ENCODE peak calls at places on chromosomes 16 and 17, in nine cellular contexts. F is heart left ventricle; K is colonic mucosa; A is A549; O is brain microvascular endothelial cell; T is left ventricle myocardium inferior; Q is tibial nerve; R is tibial artery; Y is CD4-positive, CD25-positive, alpha-beta regulatory T cell. M is an unnamed sample.

GRCh38 chr16:84774810-84775209 is 45.0 kb upstream of the CRISPLD2 start:
- DNase-seq in Y (no peak), Q (peak), R (no peak), F (no peak), T (no peak), K (no peak), A (no peak), O (peak), M (peak)

GRCh38 chr17:31390748-31391495 is 553 bp upstream of the RAB11FIP4 start:
- DNase-seq in T (no peak), R (peak), F (peak), Y (no peak), K (no peak), A (no peak), Q (no peak), O (no peak), M (peak)

GRCh38 chr16:69127966-69128510 is 4.3 kb downstream of the CHTF8 start:
- DNase-seq in Q (no peak), K (no peak), A (no peak), Y (no peak), T (no peak), O (no peak), R (no peak), F (peak), M (no peak)

GRCh38 chr17:77857613-77858012 is 100.9 kb upstream of the TNRC6C start:
- DNase-seq in Q (no peak), K (no peak), A (no peak), Y (no peak), O (no peak), F (no peak), T (no peak), R (no peak), M (peak)

GRCh38 chr17:47179141-47179540 is 10.0 kb downstream of the CDC27 start:
- DNase-seq in O (no peak), K (no peak), Q (no peak), F (no peak), Y (no peak), A (no peak), T (no peak), R (no peak), M (no peak)

GRCh38 chr17:83199500-83200201 is 120.2 kb downstream of the METRNL start:
- DNase-seq in K (no peak), O (peak), A (no peak), R (peak), Y (peak), Q (peak), T (peak), F (peak), M (no peak)

GRCh38 chr16:27321013-27321960 is 7.5 kb downstream of the IL4R start:
- DNase-seq in Y (no peak), F (no peak), R (no peak), A (no peak), Q (no peak), K (no peak), O (no peak), T (no peak), M (no peak)

GRCh38 chr17:64218066-64218465 is 45.0 kb downstream of the TEX2 start:
- DNase-seq in R (no peak), Q (no peak), O (no peak), Y (peak), K (no peak), F (no peak), T (no peak), A (no peak), M (no peak)

GRCh38 chr17:51083976-51084375 is 36.7 kb downstream of the SPAG9 start:
- DNase-seq in F (no peak), R (no peak), O (no peak), Y (no peak), A (no peak), K (no peak), T (no peak), Q (no peak), M (no peak)

GRCh38 chr17:35726609-35727460 is 4.6 kb upstream of the RASL10B start:
- DNase-seq in Q (peak), K (peak), F (peak), A (no peak), O (peak), R (no peak), T (peak), Y (no peak), M (peak)

GRCh38 chr17:36741019-36741902 is 139.9 kb downstream of the MRM1 start:
- DNase-seq in F (no peak), Q (no peak), O (no peak), R (no peak), K (no peak), A (no peak), Y (no peak), T (no peak), M (no peak)

GRCh38 chr16:3020247-3020603 is at the start of gene TNFRSF12A:
- DNase-seq in F (peak), Y (peak), K (peak), R (peak), Q (peak), T (peak), O (peak), A (peak), M (peak)

GRCh38 chr16:2499890-2500633 is 13.7 kb upstream of the ATP6V0C start:
- DNase-seq in R (no peak), O (no peak), T (no peak), Q (no peak), A (no peak), F (no peak), Y (no peak), K (no peak), M (no peak)

GRCh38 chr16:50265260-50265659 is 1.1 kb upstream of the ADCY7 start:
- DNase-seq in K (peak), Q (no peak), F (no peak), A (peak), Y (peak), O (no peak), R (peak), T (no peak), M (no peak)

GRCh38 chr17:44315760-44316731 is 7.6 kb downstream of the RUNDC3A start:
- DNase-seq in A (no peak), F (no peak), O (no peak), T (no peak), R (no peak), Y (no peak), K (no peak), Q (no peak), M (no peak)

GRCh38 chr17:29732613-29733012 is 109.9 kb upstream of the CORO6 start:
- DNase-seq in F (no peak), A (peak), R (no peak), O (peak), Y (no peak), T (no peak), Q (no peak), K (no peak), M (no peak)

GRCh38 chr16:85567101-85567866 is 45.8 kb upstream of the GSE1 start:
- DNase-seq in F (no peak), R (no peak), A (no peak), K (peak), Q (no peak), T (no peak), O (no peak), Y (no peak), M (no peak)

GRCh38 chr16:12901597-12902436 is at the start of gene SHISA9:
- DNase-seq in Q (no peak), A (no peak), K (no peak), Y (no peak), O (no peak), R (no peak), F (no peak), T (no peak), M (no peak)

GRCh38 chr16:11528053-11528452 is 58.7 kb downstream of the LITAF start:
- DNase-seq in T (no peak), F (no peak), K (no peak), Q (no peak), Y (no peak), R (no peak), A (no peak), O (no peak), M (no peak)

GRCh38 chr17:69702078-69702477 is 287.6 kb downstream of the MAP2K6 start:
- DNase-seq in Y (no peak), R (no peak), T (no peak), O (no peak), F (no peak), Q (no peak), A (no peak), K (no peak), M (no peak)

GRCh38 chr16:578870-579405 is 9.2 kb downstream of the PIGQ start:
- DNase-seq in A (peak), R (peak), K (peak), T (peak), F (peak), O (peak), Q (peak), Y (peak), M (peak)

GRCh38 chr16:11774065-11774626 is 22.9 kb downstream of the ZC3H7A start:
- DNase-seq in R (no peak), F (no peak), T (no peak), K (no peak), A (no peak), O (no peak), Y (no peak), Q (no peak), M (no peak)

GRCh38 chr17:59892251-59892848 is 393 bp downstream of the TUBD1 start:
- DNase-seq in Q (no peak), K (peak), R (peak), T (no peak), Y (no peak), F (no peak), A (peak), O (no peak), M (no peak)

GRCh38 chr16:61042736-61043135 is 993.5 kb downstream of the CDH8 start:
- DNase-seq in A (no peak), K (no peak), O (no peak), Q (no peak), Y (no peak), T (no peak), R (no peak), F (no peak), M (no peak)

GRCh38 chr17:17090642-17091103 is 48.4 kb downstream of the MPRIP start:
- DNase-seq in Q (peak), A (no peak), F (no peak), T (no peak), O (no peak), Y (no peak), R (no peak), K (peak), M (no peak)

GRCh38 chr17:48149174-48150106 is 41.9 kb downstream of the SNX11 start:
- DNase-seq in R (no peak), K (no peak), A (peak), O (no peak), T (no peak), Q (no peak), Y (no peak), F (no peak), M (peak)

GRCh38 chr16:50505714-50506542 is 42.3 kb upstream of the NKD1 start:
- DNase-seq in K (no peak), Y (no peak), R (no peak), T (no peak), A (peak), O (no peak), F (no peak), Q (no peak), M (no peak)

GRCh38 chr16:87387942-87388817 is 4.0 kb upstream of the MAP1LC3B start:
- DNase-seq in Y (peak), O (peak), F (peak), K (peak), Q (peak), T (peak), A (peak), R (peak), M (peak)

GRCh38 chr17:37676115-37676925 is 33.1 kb upstream of the DDX52 start:
- DNase-seq in K (peak), O (no peak), Q (no peak), T (no peak), F (no peak), R (no peak), A (no peak), Y (no peak), M (peak)

GRCh38 chr16:17348042-17348783 is 122.5 kb downstream of the XYLT1 start:
- DNase-seq in F (no peak), A (no peak), T (no peak), R (peak), K (no peak), Q (no peak), Y (no peak), O (no peak), M (no peak)
- H3K4me3 ChIP-seq in F (no peak), A (no peak), T (no peak), R (no peak), K (no peak), Q (no peak), Y (no peak), O (no peak), M (no peak)

DNA sequence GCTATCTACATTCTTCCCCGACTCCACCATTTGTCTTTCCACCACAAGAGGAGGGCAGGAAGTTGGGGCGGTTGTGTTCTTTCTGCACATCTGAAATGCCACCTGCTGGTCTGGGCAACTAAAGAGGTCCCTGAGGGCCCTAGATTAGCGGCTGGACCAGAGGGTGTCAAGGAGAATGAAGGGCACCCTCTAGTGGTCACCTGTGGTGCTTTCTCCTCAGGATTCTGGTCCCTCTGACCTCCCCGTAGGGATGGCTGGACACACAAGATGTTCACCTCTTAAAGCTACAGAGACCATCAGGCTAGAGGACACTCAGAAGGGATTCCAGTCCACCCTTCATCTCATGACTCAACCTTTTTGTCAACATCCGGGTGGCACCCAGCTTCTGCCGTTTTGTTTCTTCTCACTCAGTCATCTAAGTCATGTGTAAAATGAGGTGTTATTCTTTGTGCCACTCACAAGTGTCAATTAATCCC is 2.9 kb upstream of the SCIMP start:
- DNase-seq in A (peak), F (peak), Q (no peak), T (peak), O (peak), R (peak), K (peak), Y (no peak), M (peak)
- H3K27ac ChIP-seq in A (no peak), F (no peak), Q (no peak), T (no peak), O (no peak), R (no peak), K (no peak), Y (no peak), M (no peak)

GRCh38 chr16:58198739-58199411 is 969 bp upstream of the CSNK2A2 start:
- DNase-seq in O (no peak), Q (no peak), A (no peak), F (no peak), T (no peak), R (no peak), K (no peak), Y (no peak), M (no peak)
- H3K4me3 ChIP-seq in O (no peak), Q (no peak), A (peak), F (no peak), T (no peak), R (peak), K (no peak), Y (no peak), M (no peak)

GRCh38 chr17:20157078-20157360 is 147.9 kb downstream of the SPECC1 start:
- DNase-seq in K (no peak), O (no peak), Y (no peak), Q (no peak), R (no peak), F (no peak), A (no peak), T (no peak), M (no peak)

GRCh38 chr17:20153231-20153630 is 144.1 kb downstream of the SPECC1 start:
- DNase-seq in T (no peak), R (no peak), O (no peak), K (no peak), Y (no peak), Q (no peak), A (no peak), F (no peak), M (no peak)

GRCh38 chr17:20156196-20157077 is 147.3 kb downstream of the SPECC1 start:
- DNase-seq in T (no peak), O (peak), A (peak), R (no peak), Q (no peak), K (peak), F (no peak), Y (no peak), M (peak)

GRCh38 chr17:20154601-20155000 is 145.4 kb downstream of the SPECC1 start:
- DNase-seq in O (no peak), Y (no peak), Q (no peak), R (no peak), A (no peak), F (no peak), K (no peak), T (no peak), M (no peak)

DNA sequence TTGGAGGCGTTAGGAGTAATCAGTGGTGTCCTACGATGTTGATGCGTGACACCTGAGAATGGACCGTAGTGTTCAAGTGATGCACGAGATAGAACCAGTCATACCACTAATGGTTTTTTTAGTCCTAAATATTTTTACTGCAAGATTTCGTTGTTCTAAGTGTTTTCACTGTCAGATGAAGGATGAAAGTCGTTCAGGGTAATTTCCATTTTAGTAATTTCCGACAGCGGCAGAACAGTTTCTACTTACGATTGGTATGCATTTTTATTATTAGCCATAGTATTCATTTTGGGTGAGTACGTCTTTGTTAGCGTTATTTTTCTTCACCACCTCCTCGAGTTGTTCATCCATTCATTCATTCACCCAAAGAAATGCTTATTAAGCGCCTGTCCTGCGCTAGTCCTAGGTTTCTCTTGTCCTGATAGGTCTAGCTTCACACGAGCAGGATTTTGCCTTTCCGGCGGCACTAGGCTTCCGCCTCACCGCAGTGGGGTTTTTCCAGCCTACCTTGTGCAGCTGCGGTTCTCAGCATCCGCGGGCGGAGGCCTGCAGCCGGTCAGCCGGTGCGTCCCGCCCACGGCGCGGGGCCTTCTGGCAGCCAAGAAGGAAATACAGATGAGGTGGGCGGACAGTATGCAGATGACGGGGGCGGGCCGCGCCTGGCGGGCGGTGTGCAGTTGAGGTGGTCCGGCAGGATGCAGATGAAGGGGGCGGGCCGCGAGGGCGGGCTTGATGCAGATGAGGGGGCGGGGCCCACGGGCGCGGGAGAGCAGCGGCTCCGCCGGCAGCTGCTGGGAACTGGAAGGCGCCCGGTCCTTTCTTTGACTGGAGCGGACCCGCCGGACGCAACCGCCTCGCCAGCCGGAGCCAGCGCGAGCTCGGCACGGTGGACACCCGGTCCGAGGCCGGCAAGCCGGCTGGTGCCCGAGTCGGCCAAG is 146.4 kb downstream of the SPECC1 start:
- DNase-seq in K (peak), Y (peak), O (peak), A (peak), F (peak), Q (peak), T (peak), R (peak), M (peak)
- H3K27ac ChIP-seq in K (peak), Y (peak), O (no peak), A (peak), F (peak), Q (peak), T (no peak), R (peak), M (peak)

GRCh38 chr17:42341568-42341967 is 46.7 kb downstream of the STAT3 start:
- DNase-seq in K (no peak), T (no peak), Q (no peak), R (no peak), O (no peak), F (no peak), Y (no peak), A (no peak), M (no peak)
- H3K4me3 ChIP-seq in K (no peak), T (no peak), Q (no peak), R (no peak), O (no peak), F (no peak), Y (no peak), A (no peak), M (no peak)

GRCh38 chr17:12624221-12624620 is 41.5 kb upstream of the MYOCD start:
- DNase-seq in Y (no peak), Q (no peak), A (no peak), K (no peak), O (no peak), R (no peak), T (no peak), F (no peak), M (peak)

GRCh38 chr17:12622726-12623125 is 43.0 kb upstream of the MYOCD start:
- DNase-seq in O (peak), Q (no peak), R (no peak), K (no peak), Y (no peak), A (no peak), T (no peak), F (no peak), M (peak)

GRCh38 chr17:12625092-12625491 is 40.6 kb upstream of the MYOCD start:
- DNase-seq in F (no peak), Y (no peak), A (no peak), T (no peak), O (no peak), K (no peak), R (no peak), Q (no peak), M (no peak)

GRCh38 chr17:12620200-12620720 is 45.4 kb upstream of the MYOCD start:
- DNase-seq in K (no peak), T (no peak), F (no peak), Q (no peak), R (no peak), Y (no peak), A (peak), O (peak), M (peak)

GRCh38 chr17:12623220-12623848 is 42.4 kb upstream of the MYOCD start:
- DNase-seq in K (no peak), Q (no peak), T (no peak), R (no peak), F (no peak), O (no peak), A (no peak), Y (no peak), M (no peak)
- H3K27ac ChIP-seq in K (no peak), Q (no peak), T (peak), R (no peak), F (peak), O (peak), A (no peak), Y (no peak), M (peak)

GRCh38 chr16:53132406-53132805 is 77.6 kb downstream of the CHD9 start:
- DNase-seq in Y (no peak), Q (no peak), K (no peak), O (no peak), R (no peak), A (no peak), F (no peak), T (no peak), M (no peak)
- H3K4me3 ChIP-seq in Y (peak), Q (peak), K (peak), O (peak), R (peak), A (peak), F (peak), T (peak), M (peak)